ENCODE peak calls at places on chromosomes 6 and 20, in five cellular contexts. Z is A549, M is transverse colon, F is body of pancreas, U is adrenal gland. O is an unnamed sample.

GRCh38 chr20:34190679-34191090 is 50.5 kb upstream of the ASIP start:
- DNase-seq in Z (peak), M (peak), F (peak), U (peak), O (peak)

GRCh38 chr6:26216015-26216885 is 129.0 kb downstream of the HFE start:
- DNase-seq in Z (no peak), M (peak), F (no peak), U (peak), O (peak)

GRCh38 chr20:14879020-14879697 is 541.7 kb upstream of the FLRT3 start:
- DNase-seq in Z (peak), M (no peak), F (no peak), U (no peak), O (no peak)

GRCh38 chr6:53171605-53172467 is 23.2 kb upstream of the GCM1 start:
- DNase-seq in Z (peak), M (peak), F (peak), U (peak), O (peak)

GRCh38 chr20:34268851-34269668 is 27.8 kb downstream of the ASIP start:
- DNase-seq in Z (no peak), M (peak), F (no peak), U (no peak), O (no peak)

GRCh38 chr20:47814632-47815415 is 29.5 kb upstream of the SULF2 start:
- DNase-seq in Z (no peak), M (no peak), F (no peak), U (no peak), O (no peak)

GRCh38 chr6:22221211-22221610 is 75.6 kb downstream of the PRL start:
- DNase-seq in Z (no peak), M (no peak), F (no peak), U (no peak), O (no peak)

GRCh38 chr6:137349856-137350830 is 131.0 kb upstream of the IFNGR1 start:
- DNase-seq in Z (no peak), M (no peak), F (no peak), U (no peak), O (no peak)

GRCh38 chr20:62405108-62405980 is 1.7 kb downstream of the CABLES2 start:
- DNase-seq in Z (peak), M (no peak), F (peak), U (peak), O (no peak)

GRCh38 chr6:134293659-134294161 is 24.2 kb downstream of the SGK1 start:
- DNase-seq in Z (no peak), M (no peak), F (no peak), U (no peak), O (no peak)

GRCh38 chr6:34970487-34970886 is 81.4 kb downstream of the ANKS1A start:
- DNase-seq in Z (no peak), M (no peak), F (no peak), U (no peak), O (no peak)

GRCh38 chr6:17474289-17474688 is 80.9 kb downstream of the CAP2 start:
- DNase-seq in Z (no peak), M (no peak), F (no peak), U (no peak), O (no peak)

GRCh38 chr6:156809034-156809433 is 31.9 kb downstream of the ARID1B start:
- DNase-seq in Z (no peak), M (no peak), F (no peak), U (peak), O (no peak)

GRCh38 chr6:158991017-158991723 is 8.8 kb downstream of the RSPH3 start:
- DNase-seq in Z (no peak), M (no peak), F (no peak), U (no peak), O (no peak)

GRCh38 chr6:37904590-37904989 is 85.1 kb downstream of the ZFAND3 start:
- DNase-seq in Z (no peak), M (no peak), F (no peak), U (no peak), O (no peak)

GRCh38 chr6:110352603-110353303 is 5.4 kb downstream of the METTL24 start:
- DNase-seq in Z (no peak), M (no peak), F (no peak), U (no peak), O (no peak)

GRCh38 chr6:161630674-161631073 is 356.8 kb upstream of the AGPAT4 start:
- DNase-seq in Z (no peak), M (no peak), F (no peak), U (no peak), O (no peak)

GRCh38 chr6:74899416-74899815 is 306.4 kb downstream of the COL12A1 start:
- DNase-seq in Z (peak), M (no peak), F (no peak), U (no peak), O (no peak)

GRCh38 chr20:9177278-9177677 is 108.4 kb downstream of the PLCB4 start:
- DNase-seq in Z (peak), M (no peak), F (no peak), U (no peak), O (no peak)

GRCh38 chr6:132084811-132085509 is 133.8 kb upstream of the CCN2 start:
- DNase-seq in Z (peak), M (no peak), F (no peak), U (no peak), O (no peak)

GRCh38 chr6:148700713-148701392 is 46.0 kb upstream of the UST start:
- DNase-seq in Z (no peak), M (peak), F (no peak), U (peak), O (peak)

GRCh38 chr6:80161438-80161837 is 55.0 kb downstream of the BCKDHB start:
- DNase-seq in Z (no peak), M (no peak), F (no peak), U (no peak), O (no peak)

GRCh38 chr6:169378620-169379381 is 125.2 kb upstream of the THBS2 start:
- DNase-seq in Z (no peak), M (no peak), F (no peak), U (no peak), O (no peak)

GRCh38 chr20:48794360-48794759 is 33.4 kb downstream of the PREX1 start:
- DNase-seq in Z (no peak), M (no peak), F (no peak), U (no peak), O (no peak)

GRCh38 chr6:116840091-116840490 is 11.2 kb upstream of the GPRC6A start:
- DNase-seq in Z (no peak), M (no peak), F (no peak), U (no peak), O (no peak)

GRCh38 chr6:11260249-11261038 is 28.0 kb upstream of the NEDD9 start:
- DNase-seq in Z (no peak), M (no peak), F (no peak), U (no peak), O (no peak)

GRCh38 chr6:36858407-36858981 is 16.1 kb downstream of the PPIL1 start:
- DNase-seq in Z (no peak), M (no peak), F (no peak), U (peak), O (no peak)

GRCh38 chr20:6265204-6265904 is 142.5 kb upstream of the FERMT1 start:
- DNase-seq in Z (peak), M (no peak), F (no peak), U (no peak), O (no peak)

GRCh38 chr6:15901141-15902115 is 227.5 kb upstream of the MYLIP start:
- DNase-seq in Z (no peak), M (peak), F (no peak), U (no peak), O (no peak)

DNA sequence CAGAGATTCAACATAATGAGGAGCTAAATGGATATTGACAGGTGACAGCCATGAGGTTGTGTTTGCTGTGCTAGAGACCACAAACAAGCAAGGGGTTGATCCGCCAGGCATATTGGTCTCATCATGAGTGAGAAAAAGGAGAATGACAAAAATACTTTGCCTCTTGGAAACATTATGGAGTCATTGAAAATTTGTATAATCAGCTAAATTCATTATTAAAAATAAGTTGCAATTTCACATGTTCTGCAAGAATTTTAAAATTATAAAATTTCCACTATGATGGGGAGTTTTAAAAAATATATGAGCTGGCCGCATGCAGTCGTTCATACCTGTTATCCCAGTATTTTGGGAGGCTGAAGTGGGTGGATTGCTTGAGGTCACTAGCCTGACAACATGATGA is 912.3 kb upstream of the SLC35B3 start:
- DNase-seq in Z (no peak), M (no peak), F (no peak), U (no peak), O (no peak)
- TF ChIP-seq POLR2A in Z (no peak), M (no peak), F (no peak), U (no peak), O (no peak)

GRCh38 chr20:51631011-51631950 is 88.8 kb upstream of the NFATC2 start:
- DNase-seq in Z (peak), M (peak), F (no peak), U (peak), O (peak)
- TF ChIP-seq POLR2A in Z (no peak), M (no peak), F (no peak), U (no peak), O (no peak)

DNA sequence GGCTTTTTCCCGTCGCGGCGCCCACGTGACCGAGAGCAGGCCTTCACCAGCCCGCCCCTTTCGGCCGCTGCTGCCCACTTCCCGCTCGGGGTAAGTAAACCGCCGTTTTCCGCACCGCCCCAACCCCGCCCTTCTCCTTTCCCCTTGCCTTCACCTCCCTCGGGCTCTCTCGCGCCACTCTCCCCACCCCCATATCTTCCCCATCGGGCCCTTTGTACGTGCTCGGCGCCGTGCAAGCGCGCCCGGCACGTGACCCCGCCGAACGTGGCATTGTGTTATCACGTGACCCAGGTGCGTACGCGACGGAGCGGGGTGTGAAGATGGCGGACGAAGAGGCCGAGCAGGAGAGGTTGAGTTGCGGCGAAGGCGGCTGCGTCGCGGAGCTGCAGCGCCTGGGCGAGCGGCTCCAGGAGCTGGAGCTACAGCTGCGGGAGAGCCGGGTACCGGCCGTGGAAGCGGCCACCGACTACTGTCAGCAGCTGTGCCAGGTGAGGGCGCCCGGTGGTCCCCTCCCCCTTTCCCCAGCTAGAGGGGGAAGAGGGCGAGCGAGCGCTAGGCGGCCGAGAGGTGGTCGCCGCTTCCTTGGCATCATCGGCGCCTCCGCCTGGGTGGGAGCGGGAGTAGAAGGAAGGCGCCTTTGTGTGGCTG is at the start of gene ZNF292:
- DNase-seq in Z (peak), M (peak), F (peak), U (peak), O (peak)
- TF ChIP-seq POLR2A in Z (peak), M (peak), F (peak), U (peak), O (peak)

GRCh38 chr6:125844989-125845388 is 54.2 kb downstream of the NCOA7 start:
- DNase-seq in Z (no peak), M (no peak), F (no peak), U (peak), O (no peak)
- TF ChIP-seq POLR2A in Z (no peak), M (no peak), F (no peak), U (no peak), O (no peak)